ENCODE peak calls at places on chromosomes 5 and 9, in eight cellular contexts. W is T-cell, P is NCI-H1092, H is GM23248, J is brain microvascular endothelial cell, K is foreskin keratinocyte, N is GM10248, L is cortex of kidney. F is an unnamed sample.

GRCh38 chr5:105057001-105057436 is 1494.4 kb upstream of the NUDT12 start:
- DNase-seq in W (no peak), P (no peak), H (no peak), J (no peak), K (no peak), N (no peak), L (no peak), F (no peak)

GRCh38 chr5:127988149-127988755 is 95.3 kb upstream of the SLC12A2 start:
- DNase-seq in W (no peak), P (no peak), H (peak; percentile 72), J (peak; percentile 95), K (peak; percentile 66), N (no peak), L (no peak), F (no peak)

GRCh38 chr5:172133359-172134029 is 54.5 kb downstream of the STK10 start:
- DNase-seq in W (peak; percentile 25), P (no peak), H (peak; percentile 99), J (peak; percentile 77), K (peak; percentile 81), N (no peak), L (no peak), F (no peak)

GRCh38 chr5:55232194-55232984 is 1.0 kb downstream of the CCNO start:
- DNase-seq in W (no peak), P (peak; percentile 3), H (peak; percentile 59), J (no peak), K (no peak), N (peak; percentile 19), L (peak; percentile 17), F (no peak)

GRCh38 chr9:127183814-127184582 is 61.6 kb upstream of the ANGPTL2 start:
- DNase-seq in W (no peak), P (no peak), H (peak; percentile 89), J (no peak), K (no peak), N (peak; percentile 84), L (no peak), F (peak; percentile 94)

GRCh38 chr5:6602441-6602840 is 30.4 kb downstream of the NSUN2 start:
- DNase-seq in W (no peak), P (no peak), H (no peak), J (no peak), K (no peak), N (no peak), L (no peak), F (no peak)

GRCh38 chr9:79661279-79661678 is 89.5 kb downstream of the TLE4 start:
- DNase-seq in W (no peak), P (no peak), H (no peak), J (no peak), K (no peak), N (no peak), L (no peak), F (no peak)

GRCh38 chr9:109471475-109471874 is 26.6 kb downstream of the PTPN3 start:
- DNase-seq in W (no peak), P (no peak), H (no peak), J (no peak), K (no peak), N (no peak), L (no peak), F (no peak)

GRCh38 chr5:36398137-36398536 is 96.4 kb upstream of the RANBP3L start:
- DNase-seq in W (no peak), P (no peak), H (peak; percentile 56), J (no peak), K (no peak), N (no peak), L (no peak), F (no peak)

GRCh38 chr9:79565245-79565644 is 6.5 kb upstream of the TLE4 start:
- DNase-seq in W (no peak), P (no peak), H (peak; percentile 16), J (no peak), K (peak; percentile 84), N (no peak), L (no peak), F (peak; percentile 88)

GRCh38 chr5:51661646-51662265 is 278.5 kb downstream of the ISL1 start:
- DNase-seq in W (no peak), P (no peak), H (no peak), J (no peak), K (no peak), N (no peak), L (no peak), F (no peak)

GRCh38 chr9:113578877-113579269 is 115.3 kb downstream of the RGS3 start:
- DNase-seq in W (peak; percentile 79), P (no peak), H (peak; percentile 96), J (peak; percentile 96), K (peak; percentile 66), N (peak; percentile 87), L (no peak), F (peak; percentile 95)

GRCh38 chr5:169656125-169656990 is 19.3 kb downstream of the DOCK2 start:
- DNase-seq in W (no peak), P (no peak), H (peak; percentile 71), J (no peak), K (no peak), N (peak; percentile 72), L (no peak), F (peak; percentile 91)

GRCh38 chr5:1315018-1315708 is 20.3 kb upstream of the TERT start:
- DNase-seq in W (no peak), P (no peak), H (no peak), J (no peak), K (no peak), N (no peak), L (no peak), F (no peak)